ENCODE peak calls at places on chromosomes 13 and 19, in five cellular contexts. A, G, J, N and P are unnamed samples. For H3K4me1, the result is how much of the 10 kb centered on the place peaks cover.

GRCh38 chr19:18349524-18350128 is 9.2 kb downstream of the PGPEP1 start:
- DNase-seq in A (no peak), G (no peak), J (no peak), N (peak), P (peak)

GRCh38 chr13:34035676-34036325 is 217.9 kb downstream of the RFC3 start:
- DNase-seq in A (no peak), G (no peak), J (no peak), N (no peak), P (peak)

GRCh38 chr13:38348890-38349289 is 761 bp upstream of the UFM1 start:
- DNase-seq in A (no peak), G (no peak), J (no peak), N (no peak), P (no peak)

GRCh38 chr13:46143239-46143701 is 38.4 kb upstream of the CPB2 start:
- DNase-seq in A (no peak), G (no peak), J (no peak), N (no peak), P (no peak)

GRCh38 chr13:61508936-61509335 is 93.3 kb upstream of the PCDH20 start:
- DNase-seq in A (no peak), G (no peak), J (no peak), N (no peak), P (no peak)

GRCh38 chr13:37995052-37995451 is 125.5 kb upstream of the TRPC4 start:
- DNase-seq in A (no peak), G (no peak), J (no peak), N (no peak), P (no peak)

GRCh38 chr13:51556740-51557139 is 27.5 kb upstream of the WDFY2 start:
- DNase-seq in A (peak), G (no peak), J (no peak), N (no peak), P (no peak)

GRCh38 chr19:27718262-27718661 is 1494.7 kb downstream of the UQCRFS1 start:
- DNase-seq in A (no peak), G (no peak), J (no peak), N (no peak), P (no peak)

GRCh38 chr19:51187395-51188226 is 37.3 kb upstream of the CD33 start:
- DNase-seq in A (no peak), G (no peak), J (no peak), N (no peak), P (no peak)

GRCh38 chr19:48393559-48394330 is at the start of gene GRIN2D:
- DNase-seq in A (no peak), G (peak), J (no peak), N (no peak), P (no peak)

GRCh38 chr13:95002968-95003813 is 290.8 kb upstream of the SOX21 start:
- DNase-seq in A (no peak), G (peak), J (no peak), N (no peak), P (no peak)

GRCh38 chr19:17779281-17779930 is 15.5 kb upstream of the B3GNT3 start:
- DNase-seq in A (no peak), G (peak), J (no peak), N (peak), P (no peak)

GRCh38 chr19:55206664-55207500 is 2.4 kb downstream of the PTPRH start:
- DNase-seq in A (peak), G (peak), J (no peak), N (peak), P (peak)

GRCh38 chr13:53250272-53250875 is 221.8 kb downstream of the OLFM4 start:
- DNase-seq in A (no peak), G (no peak), J (no peak), N (no peak), P (no peak)

GRCh38 chr19:33306853-33307792 is 4.8 kb upstream of the CEBPA start:
- DNase-seq in A (no peak), G (no peak), J (no peak), N (no peak), P (no peak)

DNA sequence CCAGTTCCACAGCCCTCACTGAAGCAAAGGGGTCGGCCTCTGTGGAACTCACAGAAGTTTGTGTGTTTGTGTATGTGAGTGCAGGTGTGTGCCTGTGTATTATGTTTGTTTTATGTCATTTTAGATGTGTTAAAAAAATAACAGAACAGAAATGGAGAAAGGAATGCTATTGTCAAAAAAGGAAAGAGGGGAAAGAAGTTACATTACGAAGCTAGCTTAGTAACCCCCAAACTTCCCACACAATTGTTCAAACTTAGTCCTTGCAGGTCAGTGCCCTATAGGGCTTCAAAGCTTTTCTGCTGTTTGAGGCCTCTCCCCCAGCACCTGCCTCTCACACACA is 1505.6 kb upstream of the SLC10A2 start:
- DNase-seq in A (no peak), G (no peak), J (no peak), N (no peak), P (no peak)
- H3K4me1 ChIP-seq in A (under half), G (under half), J (under half), N (under half), P (under half)

GRCh38 chr13:29510698-29511438 is 84.6 kb downstream of the SLC7A1 start:
- DNase-seq in A (no peak), G (no peak), J (no peak), N (no peak), P (no peak)
- H3K4me1 ChIP-seq in A (under half), G (under half), J (under half), N (under half), P (under half)

DNA sequence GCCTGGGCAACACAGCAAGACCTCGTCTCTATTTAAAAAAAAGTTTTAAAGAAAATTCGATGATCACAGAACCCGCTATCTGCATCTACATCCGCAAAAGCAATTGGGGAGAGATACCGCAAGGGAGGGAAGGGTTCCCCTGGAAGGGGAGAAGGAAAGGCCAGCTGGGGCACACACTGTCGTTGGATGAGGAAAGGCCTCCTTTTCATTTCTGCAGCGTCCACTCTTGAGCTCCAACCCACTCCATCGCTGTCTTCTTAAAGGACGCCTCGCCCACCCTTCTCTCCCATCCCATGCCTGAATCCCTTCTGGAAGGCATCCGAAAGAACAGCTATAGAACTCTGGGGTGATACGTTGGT is 3.2 kb upstream of the PRKCG start:
- DNase-seq in A (no peak), G (no peak), J (no peak), N (no peak), P (no peak)
- H3K4me1 ChIP-seq in A (under half), G (under half), J (half or more), N (under half), P (under half)

GRCh38 chr19:10500247-10500592 is 2.9 kb downstream of the KEAP1 start:
- DNase-seq in A (no peak), G (no peak), J (no peak), N (no peak), P (no peak)

GRCh38 chr19:10502524-10503001 is 593 bp downstream of the KEAP1 start:
- DNase-seq in A (peak), G (peak), J (peak), N (peak), P (peak)

GRCh38 chr19:10505583-10506229 is 2.5 kb upstream of the KEAP1 start:
- DNase-seq in A (peak), G (peak), J (peak), N (peak), P (peak)

GRCh38 chr19:10501971-10502523 is 1.1 kb downstream of the KEAP1 start:
- DNase-seq in A (peak), G (peak), J (no peak), N (peak), P (peak)

GRCh38 chr19:10503002-10503789 is at the start of gene KEAP1:
- DNase-seq in A (peak), G (peak), J (no peak), N (no peak), P (peak)
- H3K4me1 ChIP-seq in A (half or more), G (under half), J (under half), N (under half), P (under half)